ENCODE peak calls at places on chromosomes 7 and 10, in eight cellular contexts. T is fibroblast of mammary gland, H is mesenteric fat pad, W is LoVo, K is T-cell, J is lung microvascular endothelial cell, X is AG09309, C is Ammon's horn. P is an unnamed sample.

GRCh38 chr10:58568428-58568935 is 55.8 kb downstream of the BICC1 start:
- DNase-seq in H (no peak), W (no peak), J (no peak), X (no peak), T (no peak), K (no peak), C (no peak), P (no peak)

GRCh38 chr10:48494073-48494472 is 110.8 kb downstream of the ARHGAP22 start:
- DNase-seq in T (no peak), X (no peak), C (no peak), J (no peak), W (no peak), H (peak), K (no peak), P (no peak)

GRCh38 chr10:112526130-112526529 is 79.1 kb downstream of the VTI1A start:
- DNase-seq in H (no peak), J (no peak), K (no peak), T (peak), X (no peak), C (no peak), W (peak), P (no peak)

GRCh38 chr10:21173964-21174669 is 277.0 kb upstream of the NEBL start:
- DNase-seq in X (no peak), T (no peak), H (no peak), K (no peak), W (peak), J (peak), C (peak), P (peak)

GRCh38 chr10:113947138-113948011 is 92.9 kb downstream of the NHLRC2 start:
- DNase-seq in C (no peak), T (no peak), J (no peak), W (peak), H (no peak), X (no peak), K (no peak), P (no peak)

GRCh38 chr10:117621795-117622420 is 79.4 kb downstream of the EMX2 start:
- DNase-seq in K (no peak), X (no peak), J (no peak), H (no peak), T (no peak), C (no peak), W (no peak), P (no peak)

GRCh38 chr7:41716691-41717090 is 13.8 kb upstream of the INHBA start:
- DNase-seq in C (no peak), K (no peak), T (peak), X (no peak), J (no peak), H (no peak), W (no peak), P (no peak)

GRCh38 chr7:88013981-88014380 is 79.9 kb downstream of the ADAM22 start:
- DNase-seq in K (no peak), T (no peak), W (no peak), H (no peak), C (no peak), J (no peak), X (no peak), P (no peak)

GRCh38 chr7:106205621-106206222 is 79.1 kb downstream of the NAMPT start:
- DNase-seq in J (no peak), T (peak), K (no peak), H (no peak), W (no peak), X (no peak), C (no peak), P (no peak)

GRCh38 chr10:1368772-1369171 is 312.6 kb downstream of the WDR37 start:
- DNase-seq in T (no peak), C (peak), W (peak), J (peak), H (no peak), K (no peak), X (no peak), P (peak)

GRCh38 chr10:51718804-51719291 is 19.5 kb upstream of the CSTF2T start:
- DNase-seq in H (no peak), C (no peak), X (peak), T (peak), K (no peak), J (no peak), W (peak), P (no peak)

GRCh38 chr7:81484266-81484665 is 285.6 kb downstream of the HGF start:
- DNase-seq in T (peak), H (no peak), J (peak), C (peak), W (no peak), K (no peak), X (peak), P (peak)

GRCh38 chr7:70627488-70627887 is 504.5 kb upstream of the GALNT17 start:
- DNase-seq in J (no peak), X (no peak), C (no peak), W (no peak), H (no peak), T (no peak), K (no peak), P (no peak)

GRCh38 chr10:10564081-10564480 is 453.6 kb upstream of the CELF2 start:
- DNase-seq in X (no peak), K (no peak), H (no peak), J (no peak), T (peak), W (no peak), C (peak), P (no peak)